ENCODE peak calls at places on chromosomes 4 and X, in eight cellular contexts. A, Y, S, J, B, V, G and D are unnamed samples.

GRCh38 chrX:12903646-12904045 is 2.8 kb upstream of the TLR8 start:
- DNase-seq in A (no peak), Y (peak), S (no peak), J (no peak), B (no peak), V (no peak), G (no peak), D (no peak)

GRCh38 chr4:8394125-8394524 is 46.4 kb downstream of the ACOX3 start:
- DNase-seq in A (no peak), Y (no peak), S (peak), J (peak), B (peak), V (peak), G (no peak), D (no peak)

GRCh38 chrX:118727686-118728339 is 407 bp downstream of the IL13RA1 start:
- DNase-seq in A (no peak), Y (no peak), S (no peak), J (peak), B (no peak), V (no peak), G (peak), D (peak)

GRCh38 chr4:39227906-39228305 is 45.6 kb downstream of the WDR19 start:
- DNase-seq in A (peak), Y (no peak), S (no peak), J (no peak), B (no peak), V (no peak), G (no peak), D (no peak)

GRCh38 chr4:150515135-150515534 is 66.8 kb upstream of the MAB21L2 start:
- DNase-seq in A (no peak), Y (no peak), S (no peak), J (no peak), B (no peak), V (no peak), G (no peak), D (no peak)

GRCh38 chr4:34878961-34879360 is 1365.4 kb downstream of the ARAP2 start:
- DNase-seq in A (no peak), Y (no peak), S (no peak), J (no peak), B (no peak), V (no peak), G (peak), D (peak)

GRCh38 chrX:23742693-23743622 is at the start of gene ACOT9:
- DNase-seq in A (peak), Y (peak), S (peak), J (peak), B (peak), V (peak), G (no peak), D (peak)

GRCh38 chr4:123505077-123505456 is 108.5 kb downstream of the SPRY1 start:
- DNase-seq in A (peak), Y (no peak), S (peak), J (no peak), B (peak), V (no peak), G (no peak), D (peak)

GRCh38 chr4:186727977-186728519 is 4.4 kb upstream of the FAT1 start:
- DNase-seq in A (no peak), Y (no peak), S (no peak), J (no peak), B (no peak), V (no peak), G (no peak), D (peak)

GRCh38 chr4:84852081-84852480 is 114.4 kb downstream of the WDFY3 start:
- DNase-seq in A (no peak), Y (no peak), S (no peak), J (no peak), B (peak), V (no peak), G (peak), D (peak)